ENCODE peak calls at places on chromosomes 6 and 20, in four cellular contexts. W, D, E and V are unnamed samples.

GRCh38 chr6:26301638-26302037 is 63.4 kb upstream of the BTN3A2 start:
- DNase-seq in E (no peak), W (peak; percentile 21), D (no peak), V (no peak)

GRCh38 chr6:33018418-33018817 is 9.0 kb upstream of the HLA-DOA start:
- DNase-seq in E (no peak), D (no peak), W (no peak), V (no peak)

GRCh38 chr20:31678389-31679356 is 41.0 kb downstream of the COX4I2 start:
- DNase-seq in E (no peak), D (no peak), W (no peak), V (peak; percentile 28)

GRCh38 chr20:53040678-53041674 is 68.8 kb downstream of the TSHZ2 start:
- DNase-seq in W (peak; percentile 2), D (no peak), E (no peak), V (no peak)

GRCh38 chr6:9801255-9801757 is 613.6 kb downstream of the TFAP2A start:
- DNase-seq in W (no peak), E (no peak), D (no peak), V (no peak)

GRCh38 chr6:34346175-34347119 is 46.0 kb downstream of the NUDT3 start:
- DNase-seq in D (no peak), E (peak; percentile 44), W (peak; percentile 37), V (no peak)

GRCh38 chr6:36906539-36906938 is 20.8 kb downstream of the C6orf89 start:
- DNase-seq in E (no peak), D (no peak), W (no peak), V (no peak)

GRCh38 chr20:41249371-41249770 is 68.2 kb downstream of the ZHX3 start:
- DNase-seq in D (no peak), E (peak; percentile 36), W (peak; percentile 52), V (no peak)

GRCh38 chr20:35121186-35121585 is 25.9 kb downstream of the EDEM2 start:
- DNase-seq in D (no peak), E (no peak), W (no peak), V (no peak)

GRCh38 chr6:169252805-169253189 is 849 bp downstream of the THBS2 start:
- DNase-seq in E (no peak), D (peak; percentile 79), W (no peak), V (no peak)

GRCh38 chr6:114939630-114940029 is 596.8 kb upstream of the HS3ST5 start:
- DNase-seq in E (no peak), W (no peak), D (no peak), V (no peak)

GRCh38 chr6:137353842-137354397 is 134.7 kb upstream of the IFNGR1 start:
- DNase-seq in E (no peak), D (no peak), W (no peak), V (no peak)

GRCh38 chr20:63056236-63057132 is 49.7 kb upstream of the BHLHE23 start:
- DNase-seq in W (peak; percentile 43), D (peak; percentile 98), E (peak; percentile 82), V (peak; percentile 62)

GRCh38 chr6:29506446-29507067 is 18.8 kb upstream of the MAS1L start:
- DNase-seq in E (no peak), W (no peak), D (no peak), V (no peak)

GRCh38 chr20:2738331-2738730 is 45.8 kb downstream of the EBF4 start:
- DNase-seq in W (no peak), D (peak; percentile 26), E (no peak), V (no peak)

GRCh38 chr6:112839525-112839961 is 492.4 kb downstream of the RFPL4B start:
- DNase-seq in W (no peak), D (no peak), E (no peak), V (no peak)

GRCh38 chr6:75419408-75419807 is 74.2 kb downstream of the FILIP1 start:
- DNase-seq in D (no peak), W (no peak), E (no peak), V (no peak)

GRCh38 chr6:72950114-72950860 is 275.0 kb downstream of the KHDC1L start:
- DNase-seq in W (no peak), D (no peak), E (no peak), V (no peak)

GRCh38 chr20:43457640-43458421 is at the start of gene SRSF6:
- DNase-seq in E (peak; percentile 93), D (peak; percentile 93), W (peak; percentile 95), V (peak; percentile 94)

GRCh38 chr6:114194362-114195343 is 148.2 kb downstream of the HS3ST5 start:
- DNase-seq in E (no peak), W (no peak), D (no peak), V (no peak)

GRCh38 chr6:15763827-15764226 is 101.0 kb upstream of the DTNBP1 start:
- DNase-seq in D (peak; percentile 41), W (no peak), E (no peak), V (peak; percentile 82)

GRCh38 chr6:43328528-43328927 is 19.9 kb upstream of the CRIP3 start:
- DNase-seq in D (no peak), W (no peak), E (no peak), V (no peak)

GRCh38 chr6:84866715-84867114 is 102.3 kb upstream of the TBX18 start:
- DNase-seq in W (no peak), E (no peak), D (no peak), V (no peak)

GRCh38 chr6:14889698-14890593 is 355.9 kb upstream of the JARID2 start:
- DNase-seq in E (no peak), W (no peak), D (no peak), V (no peak)